ENCODE peak calls at places on chromosomes 7 and 10, in six cellular contexts. One of them, this sample, is unnamed.

GRCh38 chr7:18458830-18459229 is 36.7 kb upstream of the HDAC9 start:
- DNase-seq in mammary epithelial cell: peak; percentile 12
- DNase-seq in brain microvascular endothelial cell: no peak
- DNase-seq in lower lobe of right lung: no peak
- DNase-seq in choroid plexus epithelial cell: no peak
- DNase-seq in HepG2: no peak
- DNase-seq in this sample: peak; percentile 10

GRCh38 chr7:76343294-76343930 is 15.4 kb downstream of the YWHAG start:
- DNase-seq in choroid plexus epithelial cell: peak; percentile 19
- DNase-seq in mammary epithelial cell: peak; percentile 61
- DNase-seq in lower lobe of right lung: no peak
- DNase-seq in brain microvascular endothelial cell: peak; percentile 42
- DNase-seq in HepG2: no peak
- DNase-seq in this sample: no peak

GRCh38 chr10:102668312-102669110 is 24.2 kb downstream of the TRIM8 start:
- DNase-seq in mammary epithelial cell: no peak
- DNase-seq in brain microvascular endothelial cell: no peak
- DNase-seq in choroid plexus epithelial cell: no peak
- DNase-seq in lower lobe of right lung: no peak
- DNase-seq in HepG2: no peak
- DNase-seq in this sample: no peak

GRCh38 chr7:49789736-49790135 is 16.3 kb downstream of the VWC2 start:
- DNase-seq in lower lobe of right lung: no peak
- DNase-seq in brain microvascular endothelial cell: no peak
- DNase-seq in mammary epithelial cell: no peak
- DNase-seq in HepG2: no peak
- DNase-seq in choroid plexus epithelial cell: no peak
- DNase-seq in this sample: no peak

GRCh38 chr7:6646380-6646950 is 9.3 kb downstream of the ZNF316 start:
- DNase-seq in mammary epithelial cell: no peak
- DNase-seq in choroid plexus epithelial cell: no peak
- DNase-seq in HepG2: no peak
- DNase-seq in brain microvascular endothelial cell: no peak
- DNase-seq in lower lobe of right lung: no peak
- DNase-seq in this sample: no peak

GRCh38 chr10:119644215-119644826 is 6.9 kb upstream of the BAG3 start:
- DNase-seq in HepG2: peak; percentile 27
- DNase-seq in lower lobe of right lung: no peak
- DNase-seq in brain microvascular endothelial cell: no peak
- DNase-seq in choroid plexus epithelial cell: no peak
- DNase-seq in mammary epithelial cell: no peak
- DNase-seq in this sample: no peak

GRCh38 chr10:14356921-14357320 is 26.2 kb upstream of the FRMD4A start:
- DNase-seq in brain microvascular endothelial cell: peak; percentile 40
- DNase-seq in HepG2: no peak
- DNase-seq in lower lobe of right lung: no peak
- DNase-seq in choroid plexus epithelial cell: no peak
- DNase-seq in mammary epithelial cell: peak; percentile 73
- DNase-seq in this sample: peak; percentile 16

GRCh38 chr10:71390435-71390820 is 6.3 kb upstream of the CDH23 start:
- DNase-seq in choroid plexus epithelial cell: no peak
- DNase-seq in HepG2: no peak
- DNase-seq in mammary epithelial cell: no peak
- DNase-seq in brain microvascular endothelial cell: no peak
- DNase-seq in lower lobe of right lung: no peak
- DNase-seq in this sample: no peak

GRCh38 chr10:51832652-51833383 is 133.4 kb upstream of the CSTF2T start:
- DNase-seq in brain microvascular endothelial cell: peak; percentile 78
- DNase-seq in lower lobe of right lung: no peak
- DNase-seq in choroid plexus epithelial cell: peak; percentile 76
- DNase-seq in mammary epithelial cell: peak; percentile 99
- DNase-seq in HepG2: peak; percentile 44
- DNase-seq in this sample: peak; percentile 68

GRCh38 chr10:49613882-49614241 is at the start of gene CHAT:
- DNase-seq in brain microvascular endothelial cell: no peak
- DNase-seq in choroid plexus epithelial cell: no peak
- DNase-seq in HepG2: no peak
- DNase-seq in lower lobe of right lung: no peak
- DNase-seq in mammary epithelial cell: no peak
- DNase-seq in this sample: no peak

GRCh38 chr10:61761825-61762217 is 99.1 kb downstream of the CABCOCO1 start:
- DNase-seq in choroid plexus epithelial cell: no peak
- DNase-seq in HepG2: no peak
- DNase-seq in brain microvascular endothelial cell: no peak
- DNase-seq in lower lobe of right lung: no peak
- DNase-seq in mammary epithelial cell: peak; percentile 52
- DNase-seq in this sample: no peak

GRCh38 chr10:70479161-70479531 is 579 bp downstream of the PALD1 start:
- DNase-seq in brain microvascular endothelial cell: no peak
- DNase-seq in HepG2: no peak
- DNase-seq in lower lobe of right lung: no peak
- DNase-seq in choroid plexus epithelial cell: no peak
- DNase-seq in mammary epithelial cell: no peak
- DNase-seq in this sample: no peak

GRCh38 chr7:45645141-45645969 is 71.2 kb downstream of the ADCY1 start:
- DNase-seq in mammary epithelial cell: no peak
- DNase-seq in choroid plexus epithelial cell: no peak
- DNase-seq in lower lobe of right lung: no peak
- DNase-seq in brain microvascular endothelial cell: no peak
- DNase-seq in HepG2: no peak
- DNase-seq in this sample: no peak

GRCh38 chr7:28520074-28521015 is 108.0 kb downstream of the CREB5 start:
- DNase-seq in choroid plexus epithelial cell: no peak
- DNase-seq in lower lobe of right lung: no peak
- DNase-seq in mammary epithelial cell: peak; percentile 19
- DNase-seq in HepG2: no peak
- DNase-seq in brain microvascular endothelial cell: no peak
- DNase-seq in this sample: no peak

GRCh38 chr7:148854975-148855374 is 29.1 kb downstream of the EZH2 start:
- DNase-seq in brain microvascular endothelial cell: no peak
- DNase-seq in choroid plexus epithelial cell: no peak
- DNase-seq in lower lobe of right lung: no peak
- DNase-seq in mammary epithelial cell: no peak
- DNase-seq in HepG2: no peak
- DNase-seq in this sample: no peak

GRCh38 chr7:148852272-148852671 is 31.8 kb downstream of the EZH2 start:
- DNase-seq in mammary epithelial cell: no peak
- DNase-seq in lower lobe of right lung: no peak
- DNase-seq in choroid plexus epithelial cell: peak; percentile 45
- DNase-seq in HepG2: no peak
- DNase-seq in brain microvascular endothelial cell: peak; percentile 52
- DNase-seq in this sample: no peak

GRCh38 chr7:148858489-148858888 is 25.6 kb downstream of the EZH2 start:
- DNase-seq in HepG2: no peak
- DNase-seq in mammary epithelial cell: no peak
- DNase-seq in brain microvascular endothelial cell: no peak
- DNase-seq in lower lobe of right lung: no peak
- DNase-seq in choroid plexus epithelial cell: no peak
- DNase-seq in this sample: no peak

GRCh38 chr7:148856891-148857290 is 27.2 kb downstream of the EZH2 start:
- DNase-seq in brain microvascular endothelial cell: peak; percentile 14
- DNase-seq in mammary epithelial cell: peak; percentile 43
- DNase-seq in HepG2: no peak
- DNase-seq in lower lobe of right lung: no peak
- DNase-seq in choroid plexus epithelial cell: peak; percentile 45
- DNase-seq in this sample: peak; percentile 15

DNA sequence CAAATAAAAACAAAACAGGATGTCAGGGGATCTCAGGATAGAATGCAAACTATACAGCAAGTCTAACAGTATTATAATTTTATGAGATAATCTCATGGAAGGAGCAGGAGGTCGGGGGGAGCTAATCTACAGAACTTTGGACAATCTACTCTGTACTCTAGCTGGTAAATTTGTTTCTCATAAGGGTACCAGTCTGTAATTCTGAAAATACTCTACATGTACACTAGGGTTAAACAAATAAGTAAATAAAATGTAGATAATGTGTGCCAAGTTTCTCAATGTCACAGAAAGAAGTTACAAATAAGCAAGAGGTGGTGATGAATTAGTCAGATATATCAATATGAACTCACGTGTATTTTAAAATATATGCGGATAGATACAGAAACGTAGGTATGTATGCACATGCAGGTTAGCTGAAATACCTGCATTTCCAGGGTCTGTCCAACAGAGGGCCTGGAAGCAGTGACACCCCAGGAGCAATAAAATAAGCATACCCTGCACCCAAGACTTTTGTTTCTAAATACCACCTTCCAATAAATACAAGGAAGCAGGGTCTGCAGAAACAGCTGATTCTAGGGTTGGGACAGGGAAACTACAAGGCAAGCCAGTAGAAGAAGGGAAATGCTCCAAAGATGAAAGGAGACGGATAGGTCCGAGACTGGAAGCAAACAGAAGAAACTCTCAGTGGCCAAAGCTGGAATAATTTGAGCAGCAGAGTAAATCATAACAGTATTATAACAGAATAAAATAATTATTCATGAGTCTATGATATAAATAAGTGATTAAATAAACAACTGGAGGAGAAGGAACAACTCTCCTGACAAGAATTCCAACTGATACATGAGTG is 27.8 kb downstream of the EZH2 start:
- DNase-seq in mammary epithelial cell: peak; percentile 21
- DNase-seq in brain microvascular endothelial cell: peak; percentile 29
- DNase-seq in choroid plexus epithelial cell: peak; percentile 66
- DNase-seq in HepG2: peak; percentile 31
- DNase-seq in lower lobe of right lung: no peak
- DNase-seq in this sample: peak; percentile 64
- TF ChIP-seq CTCF in mammary epithelial cell: peak; percentile 81
- TF ChIP-seq CTCF in brain microvascular endothelial cell: peak; percentile 81
- TF ChIP-seq CTCF in choroid plexus epithelial cell: peak; percentile 84
- TF ChIP-seq CTCF in HepG2: peak; percentile 67
- TF ChIP-seq CTCF in lower lobe of right lung: peak; percentile 69
- TF ChIP-seq CTCF in this sample: peak; percentile 83

DNA sequence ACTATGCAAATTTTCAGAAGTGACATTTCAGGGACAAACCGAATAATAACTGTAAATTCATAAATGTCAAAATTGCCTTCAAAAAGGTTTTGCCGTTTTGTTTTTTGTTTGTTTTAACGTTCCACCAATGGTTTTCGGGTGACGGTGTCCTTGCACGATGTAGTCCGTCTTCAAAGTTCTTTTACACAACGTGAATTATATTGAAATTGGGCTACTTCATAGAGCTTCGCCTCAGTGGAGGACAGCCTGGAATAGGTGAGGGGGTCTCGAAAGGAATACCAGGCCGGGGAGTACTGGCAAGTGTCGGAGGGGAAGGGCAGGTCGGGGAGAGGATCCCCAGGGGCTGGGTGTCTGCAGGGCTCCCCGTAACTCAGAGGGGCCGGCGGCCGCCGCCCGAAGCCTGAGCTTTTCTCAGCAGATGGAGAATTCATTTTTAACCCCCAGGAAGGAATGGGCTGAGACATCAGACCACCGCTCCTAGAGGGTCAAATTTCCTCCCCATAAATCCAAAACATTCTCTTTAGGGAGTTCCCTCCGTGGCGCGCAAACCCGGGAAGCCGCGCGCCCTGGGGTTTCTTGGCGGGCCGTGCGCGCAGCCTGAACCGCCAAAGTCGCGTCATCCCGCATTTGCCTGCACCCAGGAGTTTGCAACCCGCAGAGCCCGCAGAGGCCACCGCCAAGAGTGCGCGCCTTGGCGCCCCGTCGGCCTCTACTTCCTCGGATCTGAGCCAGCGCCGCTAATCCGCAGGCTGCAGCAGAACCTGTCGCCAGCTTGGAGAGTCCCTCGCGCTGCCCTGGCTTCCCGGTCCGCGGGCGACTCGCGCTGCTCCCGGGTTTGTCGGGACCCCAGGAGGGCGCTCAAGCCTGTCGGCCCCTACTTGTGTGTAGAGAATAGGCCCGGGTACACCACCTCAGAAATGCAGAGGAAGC is 17.3 kb upstream of the EVX1 start:
- DNase-seq in mammary epithelial cell: no peak
- DNase-seq in HepG2: no peak
- DNase-seq in lower lobe of right lung: no peak
- DNase-seq in brain microvascular endothelial cell: no peak
- DNase-seq in choroid plexus epithelial cell: no peak
- DNase-seq in this sample: no peak
- H3K4me3 ChIP-seq in mammary epithelial cell: no peak overlapping the region
- H3K4me3 ChIP-seq in HepG2: no peak overlapping the region
- H3K4me3 ChIP-seq in lower lobe of right lung: no peak overlapping the region
- H3K4me3 ChIP-seq in brain microvascular endothelial cell: no peak overlapping the region
- H3K4me3 ChIP-seq in choroid plexus epithelial cell: no peak overlapping the region
- H3K4me3 ChIP-seq in this sample: no peak overlapping the region

DNA sequence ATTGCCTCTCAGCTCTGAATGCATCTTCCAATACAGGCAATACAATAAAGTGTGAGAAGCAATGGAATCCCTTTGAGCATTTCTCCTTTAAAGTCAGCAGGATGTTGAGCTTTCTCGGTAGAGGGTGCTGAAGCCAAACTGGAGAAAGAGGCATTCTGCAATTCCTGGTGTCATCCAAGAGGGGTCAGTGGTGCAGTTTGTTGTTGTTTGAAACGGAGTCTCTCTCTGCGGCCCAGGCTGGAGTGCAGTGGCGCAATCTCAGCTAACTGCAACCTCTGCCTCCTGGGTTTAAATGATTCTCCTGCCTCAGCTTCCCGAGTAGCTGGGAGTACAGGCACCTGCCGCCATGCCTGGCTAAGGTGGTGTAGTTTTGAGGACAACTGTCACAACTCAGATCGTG is 486.5 kb downstream of the CALN1 start:
- DNase-seq in brain microvascular endothelial cell: no peak
- DNase-seq in HepG2: peak; percentile 40
- DNase-seq in mammary epithelial cell: no peak
- DNase-seq in lower lobe of right lung: no peak
- DNase-seq in choroid plexus epithelial cell: no peak
- DNase-seq in this sample: no peak
- TF ChIP-seq CTCF in brain microvascular endothelial cell: no peak
- TF ChIP-seq CTCF in HepG2: peak; percentile 68
- TF ChIP-seq CTCF in mammary epithelial cell: no peak
- TF ChIP-seq CTCF in lower lobe of right lung: no peak
- TF ChIP-seq CTCF in choroid plexus epithelial cell: no peak
- TF ChIP-seq CTCF in this sample: no peak

DNA sequence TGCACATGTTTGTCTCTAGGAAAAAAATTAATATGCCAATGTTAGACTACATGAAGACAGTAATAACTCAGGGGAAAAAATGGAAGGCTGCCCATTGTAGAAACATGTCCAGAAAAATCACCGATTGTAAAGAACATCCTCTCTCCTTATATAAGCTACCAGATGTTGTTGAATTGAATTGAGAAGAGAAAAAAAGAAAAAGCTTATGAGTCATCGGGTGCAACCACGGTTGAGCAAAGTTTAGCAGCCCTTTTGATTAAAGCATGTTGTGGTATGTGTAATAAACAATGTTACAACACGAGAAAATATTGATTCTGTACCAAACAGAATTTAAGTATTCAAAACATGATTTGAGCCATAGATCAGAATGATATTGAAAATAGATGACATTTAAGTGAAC is 102.3 kb upstream of the ARHGAP21 start:
- DNase-seq in HepG2: no peak
- DNase-seq in mammary epithelial cell: peak; percentile 75
- DNase-seq in brain microvascular endothelial cell: peak; percentile 53
- DNase-seq in choroid plexus epithelial cell: peak; percentile 84
- DNase-seq in lower lobe of right lung: no peak
- DNase-seq in this sample: peak; percentile 87
- H3K4me3 ChIP-seq in HepG2: no peak overlapping the region
- H3K4me3 ChIP-seq in mammary epithelial cell: no peak overlapping the region
- H3K4me3 ChIP-seq in brain microvascular endothelial cell: peak overlapping the region; percentile 1
- H3K4me3 ChIP-seq in choroid plexus epithelial cell: no peak overlapping the region
- H3K4me3 ChIP-seq in lower lobe of right lung: no peak overlapping the region
- H3K4me3 ChIP-seq in this sample: no peak overlapping the region

This sample was measured in fibroblast of the aortic adventitia.